ENCODE peak calls at places on chromosomes 6 and 20, in six cellular contexts. One of them, this sample, is unnamed.

GRCh38 chr6:70369332-70369950 is 43.9 kb upstream of the FAM135A start:
- DNase-seq in GM13976: peak; percentile 51
- DNase-seq in erythroblast: peak; percentile 88
- DNase-seq in HS-5: peak; percentile 58
- DNase-seq in Ammon's horn: peak; percentile 81
- DNase-seq in GDM1: peak; percentile 38
- DNase-seq in this sample: peak; percentile 8

GRCh38 chr6:7085911-7086310 is 21.9 kb upstream of the RREB1 start:
- DNase-seq in Ammon's horn: peak; percentile 44
- DNase-seq in HS-5: no peak
- DNase-seq in erythroblast: peak; percentile 40
- DNase-seq in GM13976: no peak
- DNase-seq in GDM1: no peak
- DNase-seq in this sample: no peak

GRCh38 chr6:44569931-44570385 is 182.5 kb downstream of the CDC5L start:
- DNase-seq in Ammon's horn: peak; percentile 69
- DNase-seq in GM13976: no peak
- DNase-seq in erythroblast: no peak
- DNase-seq in GDM1: peak; percentile 62
- DNase-seq in HS-5: no peak
- DNase-seq in this sample: no peak

GRCh38 chr6:24401458-24401857 is 1.3 kb upstream of the MRS2 start:
- DNase-seq in GM13976: no peak
- DNase-seq in erythroblast: no peak
- DNase-seq in HS-5: no peak
- DNase-seq in GDM1: no peak
- DNase-seq in Ammon's horn: no peak
- DNase-seq in this sample: no peak

GRCh38 chr6:41593451-41594238 is 44.6 kb upstream of the MDFI start:
- DNase-seq in GM13976: no peak
- DNase-seq in HS-5: no peak
- DNase-seq in GDM1: no peak
- DNase-seq in Ammon's horn: no peak
- DNase-seq in erythroblast: no peak
- DNase-seq in this sample: no peak

GRCh38 chr6:18477301-18477941 is 90.3 kb downstream of the RNF144B start:
- DNase-seq in GM13976: no peak
- DNase-seq in GDM1: no peak
- DNase-seq in Ammon's horn: peak; percentile 61
- DNase-seq in HS-5: no peak
- DNase-seq in erythroblast: no peak
- DNase-seq in this sample: peak; percentile 19

GRCh38 chr20:35329435-35330139 is 37.4 kb upstream of the FAM83C start:
- DNase-seq in Ammon's horn: no peak
- DNase-seq in GM13976: no peak
- DNase-seq in HS-5: no peak
- DNase-seq in erythroblast: peak; percentile 81
- DNase-seq in GDM1: no peak
- DNase-seq in this sample: no peak

GRCh38 chr6:149831380-149831820 is 32.8 kb downstream of the LRP11 start:
- DNase-seq in erythroblast: no peak
- DNase-seq in HS-5: no peak
- DNase-seq in GDM1: no peak
- DNase-seq in Ammon's horn: peak; percentile 91
- DNase-seq in GM13976: no peak
- DNase-seq in this sample: no peak

GRCh38 chr6:140537834-140538680 is 1163.6 kb upstream of the CITED2 start:
- DNase-seq in GM13976: no peak
- DNase-seq in GDM1: no peak
- DNase-seq in erythroblast: no peak
- DNase-seq in HS-5: peak; percentile 93
- DNase-seq in Ammon's horn: peak; percentile 29
- DNase-seq in this sample: peak; percentile 100

GRCh38 chr6:142372348-142372747 is 70.5 kb downstream of the ADGRG6 start:
- DNase-seq in GM13976: no peak
- DNase-seq in erythroblast: no peak
- DNase-seq in GDM1: no peak
- DNase-seq in HS-5: no peak
- DNase-seq in Ammon's horn: no peak
- DNase-seq in this sample: no peak

GRCh38 chr20:64033981-64034493 is 1.9 kb upstream of the C20orf204 start:
- DNase-seq in HS-5: no peak
- DNase-seq in Ammon's horn: no peak
- DNase-seq in erythroblast: no peak
- DNase-seq in GM13976: no peak
- DNase-seq in GDM1: no peak
- DNase-seq in this sample: no peak

GRCh38 chr20:48157970-48158369 is 372.7 kb upstream of the SULF2 start:
- DNase-seq in HS-5: no peak
- DNase-seq in erythroblast: no peak
- DNase-seq in Ammon's horn: peak; percentile 35
- DNase-seq in GDM1: no peak
- DNase-seq in GM13976: no peak
- DNase-seq in this sample: no peak

GRCh38 chr6:30494275-30494990 is 5.1 kb downstream of the HLA-E start:
- DNase-seq in HS-5: no peak
- DNase-seq in GM13976: no peak
- DNase-seq in Ammon's horn: no peak
- DNase-seq in erythroblast: no peak
- DNase-seq in GDM1: no peak
- DNase-seq in this sample: no peak

GRCh38 chr6:158663465-158664167 is 13.8 kb downstream of the SYTL3 start:
- DNase-seq in Ammon's horn: no peak
- DNase-seq in erythroblast: no peak
- DNase-seq in GM13976: no peak
- DNase-seq in GDM1: no peak
- DNase-seq in HS-5: no peak
- DNase-seq in this sample: no peak

GRCh38 chr20:14860410-14860814 is 523.0 kb upstream of the FLRT3 start:
- DNase-seq in Ammon's horn: peak; percentile 6
- DNase-seq in GM13976: no peak
- DNase-seq in erythroblast: no peak
- DNase-seq in HS-5: no peak
- DNase-seq in GDM1: no peak
- DNase-seq in this sample: no peak

GRCh38 chr20:20931632-20932031 is 174.5 kb downstream of the LINC00237 start:
- DNase-seq in erythroblast: no peak
- DNase-seq in GDM1: no peak
- DNase-seq in GM13976: no peak
- DNase-seq in HS-5: no peak
- DNase-seq in Ammon's horn: no peak
- DNase-seq in this sample: no peak

GRCh38 chr6:77124604-77125003 is 338.7 kb downstream of the HTR1B start:
- DNase-seq in HS-5: no peak
- DNase-seq in GDM1: no peak
- DNase-seq in GM13976: no peak
- DNase-seq in Ammon's horn: no peak
- DNase-seq in erythroblast: no peak
- DNase-seq in this sample: no peak

GRCh38 chr6:111861321-111861938 is 11.8 kb downstream of the FYN start:
- DNase-seq in Ammon's horn: no peak
- DNase-seq in HS-5: no peak
- DNase-seq in GDM1: no peak
- DNase-seq in erythroblast: no peak
- DNase-seq in GM13976: no peak
- DNase-seq in this sample: no peak

GRCh38 chr6:16251706-16252105 is 13.3 kb downstream of the GMPR start:
- DNase-seq in erythroblast: no peak
- DNase-seq in Ammon's horn: no peak
- DNase-seq in HS-5: no peak
- DNase-seq in GM13976: no peak
- DNase-seq in GDM1: no peak
- DNase-seq in this sample: no peak

GRCh38 chr6:80676386-80676785 is 569.9 kb downstream of the BCKDHB start:
- DNase-seq in GDM1: no peak
- DNase-seq in HS-5: no peak
- DNase-seq in erythroblast: no peak
- DNase-seq in GM13976: no peak
- DNase-seq in Ammon's horn: no peak
- DNase-seq in this sample: no peak

GRCh38 chr6:148530394-148530923 is 187.8 kb downstream of the SASH1 start:
- DNase-seq in GM13976: peak; percentile 46
- DNase-seq in HS-5: no peak
- DNase-seq in Ammon's horn: peak; percentile 60
- DNase-seq in GDM1: peak; percentile 45
- DNase-seq in erythroblast: peak; percentile 46
- DNase-seq in this sample: peak; percentile 96

GRCh38 chr20:5031206-5031557 is 29.9 kb upstream of the SLC23A2 start:
- DNase-seq in GM13976: no peak
- DNase-seq in erythroblast: no peak
- DNase-seq in GDM1: no peak
- DNase-seq in Ammon's horn: no peak
- DNase-seq in HS-5: no peak
- DNase-seq in this sample: no peak

GRCh38 chr6:42316390-42316970 is 98.8 kb upstream of the MRPS10 start:
- DNase-seq in HS-5: peak; percentile 65
- DNase-seq in GDM1: no peak
- DNase-seq in erythroblast: peak; percentile 27
- DNase-seq in GM13976: no peak
- DNase-seq in Ammon's horn: peak; percentile 27
- DNase-seq in this sample: no peak

GRCh38 chr6:53735896-53736295 is 58.9 kb upstream of the LRRC1 start:
- DNase-seq in GM13976: no peak
- DNase-seq in GDM1: peak; percentile 73
- DNase-seq in erythroblast: no peak
- DNase-seq in Ammon's horn: no peak
- DNase-seq in HS-5: no peak
- DNase-seq in this sample: no peak

GRCh38 chr6:43736211-43736786 is 33.7 kb upstream of the VEGFA start:
- DNase-seq in erythroblast: no peak
- DNase-seq in Ammon's horn: no peak
- DNase-seq in GM13976: peak; percentile 10
- DNase-seq in HS-5: no peak
- DNase-seq in GDM1: no peak
- DNase-seq in this sample: no peak

GRCh38 chr6:21931641-21932335 is 338.2 kb downstream of the SOX4 start:
- DNase-seq in Ammon's horn: no peak
- DNase-seq in GM13976: no peak
- DNase-seq in erythroblast: no peak
- DNase-seq in HS-5: no peak
- DNase-seq in GDM1: no peak
- DNase-seq in this sample: no peak

GRCh38 chr6:115601064-115601463 is 459.6 kb downstream of the FRK start:
- DNase-seq in GM13976: no peak
- DNase-seq in Ammon's horn: no peak
- DNase-seq in HS-5: no peak
- DNase-seq in GDM1: no peak
- DNase-seq in erythroblast: no peak
- DNase-seq in this sample: no peak

GRCh38 chr6:47109281-47109680 is 67.1 kb upstream of the ADGRF1 start:
- DNase-seq in erythroblast: no peak
- DNase-seq in GDM1: no peak
- DNase-seq in GM13976: no peak
- DNase-seq in HS-5: no peak
- DNase-seq in Ammon's horn: no peak
- DNase-seq in this sample: no peak

GRCh38 chr20:38805502-38805957 is at the start of gene PPP1R16B:
- DNase-seq in Ammon's horn: peak; percentile 84
- DNase-seq in GDM1: peak; percentile 76
- DNase-seq in erythroblast: peak; percentile 5
- DNase-seq in GM13976: peak; percentile 88
- DNase-seq in HS-5: no peak
- DNase-seq in this sample: no peak

GRCh38 chr6:32092760-32093497 is 16.2 kb downstream of the TNXB start:
- DNase-seq in Ammon's horn: peak; percentile 64
- DNase-seq in HS-5: no peak
- DNase-seq in erythroblast: no peak
- DNase-seq in GDM1: no peak
- DNase-seq in GM13976: no peak
- DNase-seq in this sample: peak; percentile 69

GRCh38 chr6:155183095-155183494 is 80.7 kb upstream of the CLDN20 start:
- DNase-seq in Ammon's horn: no peak
- DNase-seq in erythroblast: no peak
- DNase-seq in GDM1: no peak
- DNase-seq in GM13976: peak; percentile 45
- DNase-seq in HS-5: no peak
- DNase-seq in this sample: no peak